ENCODE peak calls at places on chromosomes 11 and 22, in ten cellular contexts. S is uterus; B is AG04450; L is astrocyte; O is aorta; J is right lobe of liver; Z is neural progenitor cell; E is thoracic aorta; T is naive thymus-derived CD4-positive, alpha-beta T cell; Q is hepatocyte. C is an unnamed sample.
A peak's percentile ranks its signal among the peaks of the same experiment; 100 is the strongest.

GRCh38 chr11:133894956-133895549 is 49.7 kb upstream of the SPATA19 start:
- DNase-seq in S (no peak), B (no peak), L (peak; percentile 12), O (no peak), J (no peak), Z (peak; percentile 58), E (no peak), T (no peak), Q (no peak), C (peak; percentile 12)

GRCh38 chr11:57434640-57435546 is 8.0 kb upstream of the SLC43A3 start:
- DNase-seq in S (no peak), B (peak; percentile 86), L (peak; percentile 90), O (no peak), J (no peak), Z (no peak), E (no peak), T (no peak), Q (peak; percentile 79), C (peak; percentile 96)

GRCh38 chr11:108596701-108597100 is 3.1 kb upstream of the EXPH5 start:
- DNase-seq in S (no peak), B (no peak), L (no peak), O (no peak), J (no peak), Z (no peak), E (no peak), T (no peak), Q (no peak), C (no peak)

GRCh38 chr11:32259641-32260081 is 168.8 kb downstream of the RCN1 start:
- DNase-seq in S (no peak), B (peak; percentile 80), L (peak; percentile 81), O (peak; percentile 47), J (no peak), Z (no peak), E (no peak), T (no peak), Q (peak; percentile 80), C (peak; percentile 19)

GRCh38 chr11:17439316-17439782 is 37.3 kb downstream of the ABCC8 start:
- DNase-seq in S (no peak), B (no peak), L (no peak), O (no peak), J (no peak), Z (no peak), E (no peak), T (no peak), Q (peak; percentile 76), C (no peak)

GRCh38 chr11:121649798-121650197 is 197.0 kb upstream of the SORL1-AS1 start:
- DNase-seq in S (no peak), B (no peak), L (no peak), O (no peak), J (no peak), Z (no peak), E (no peak), T (no peak), Q (no peak), C (no peak)

GRCh38 chr11:86151188-86152005 is 82.5 kb upstream of the PICALM start:
- DNase-seq in S (peak; percentile 23), B (no peak), L (peak; percentile 65), O (peak; percentile 90), J (no peak), Z (peak; percentile 39), E (no peak), T (no peak), Q (peak; percentile 52), C (peak; percentile 49)

GRCh38 chr22:50671641-50672040 is 982 bp upstream of the SHANK3 start:
- DNase-seq in S (no peak), B (no peak), L (no peak), O (no peak), J (no peak), Z (no peak), E (no peak), T (no peak), Q (peak; percentile 3), C (no peak)

GRCh38 chr22:38843716-38844660 is at the start of gene NPTXR:
- DNase-seq in S (peak; percentile 61), B (no peak), L (no peak), O (peak; percentile 73), J (peak; percentile 52), Z (peak; percentile 89), E (no peak), T (peak; percentile 55), Q (peak; percentile 81), C (peak; percentile 82)

GRCh38 chr11:104093426-104094280 is 57.2 kb downstream of the DDI1 start:
- DNase-seq in S (no peak), B (no peak), L (no peak), O (no peak), J (no peak), Z (no peak), E (no peak), T (no peak), Q (no peak), C (peak; percentile 8)

GRCh38 chr22:41217553-41218157 is 12.5 kb downstream of the L3MBTL2 start:
- DNase-seq in S (peak; percentile 67), B (peak; percentile 66), L (peak; percentile 57), O (peak; percentile 80), J (no peak), Z (peak; percentile 75), E (no peak), T (peak; percentile 34), Q (peak; percentile 45), C (peak; percentile 91)

GRCh38 chr11:60970369-60970774 is 1.1 kb upstream of the CD6 start:
- DNase-seq in S (no peak), B (no peak), L (no peak), O (peak; percentile 66), J (peak; percentile 63), Z (peak; percentile 68), E (no peak), T (peak; percentile 82), Q (peak; percentile 63), C (peak; percentile 56)

GRCh38 chr22:26172389-26172990 is 3.2 kb downstream of the SEZ6L start:
- DNase-seq in S (no peak), B (no peak), L (no peak), O (no peak), J (peak; percentile 35), Z (peak; percentile 82), E (no peak), T (peak; percentile 25), Q (peak; percentile 74), C (peak; percentile 41)

GRCh38 chr22:19167106-19167869 is 11.2 kb downstream of the SLC25A1 start:
- DNase-seq in S (no peak), B (no peak), L (no peak), O (no peak), J (no peak), Z (peak; percentile 1), E (no peak), T (no peak), Q (no peak), C (no peak)

GRCh38 chr22:19166421-19166820 is 12.1 kb downstream of the SLC25A1 start:
- DNase-seq in S (no peak), B (no peak), L (no peak), O (no peak), J (no peak), Z (no peak), E (no peak), T (no peak), Q (no peak), C (no peak)

GRCh38 chr22:19168088-19168890 is 10.2 kb downstream of the SLC25A1 start:
- DNase-seq in S (no peak), B (no peak), L (no peak), O (no peak), J (no peak), Z (peak; percentile 2), E (no peak), T (no peak), Q (peak; percentile 39), C (no peak)

GRCh38 chr22:19169947-19170318 is 8.6 kb downstream of the SLC25A1 start:
- DNase-seq in S (no peak), B (no peak), L (no peak), O (no peak), J (no peak), Z (no peak), E (no peak), T (no peak), Q (no peak), C (no peak)

GRCh38 chr22:19169002-19169946 is 9.3 kb downstream of the SLC25A1 start:
- DNase-seq in S (no peak), B (no peak), L (no peak), O (no peak), J (no peak), Z (peak; percentile 94), E (no peak), T (no peak), Q (peak; percentile 38), C (peak; percentile 33)
- H3K4me3 ChIP-seq in S (peak overlapping the region; percentile 27), B (no peak overlapping the region), L (peak overlapping the region; percentile 38), O (no peak overlapping the region), J (peak overlapping the region; percentile 26), Z (peak overlapping the region; percentile 12), E (peak overlapping the region; percentile 64), T (no peak overlapping the region), Q (no peak overlapping the region), C (peak overlapping the region; percentile 49)

GRCh38 chr22:37331811-37332536 is 49.7 kb downstream of the CYTH4 start:
- DNase-seq in S (no peak), B (no peak), L (no peak), O (no peak), J (no peak), Z (no peak), E (no peak), T (no peak), Q (no peak), C (no peak)
- H3K27me3 ChIP-seq in S (peaks cover 6% of the 10 kb centered on the region), B (peaks cover 3% of the 10 kb centered on the region), L (peaks cover 10% of the 10 kb centered on the region), O (no peaks in the 10 kb centered on the region), J (no peaks in the 10 kb centered on the region), Z (peaks cover 32% of the 10 kb centered on the region), E (peaks cover 17% of the 10 kb centered on the region), T (peaks cover 18% of the 10 kb centered on the region), Q (peaks cover 42% of the 10 kb centered on the region), C (peaks cover 48% of the 10 kb centered on the region)

DNA sequence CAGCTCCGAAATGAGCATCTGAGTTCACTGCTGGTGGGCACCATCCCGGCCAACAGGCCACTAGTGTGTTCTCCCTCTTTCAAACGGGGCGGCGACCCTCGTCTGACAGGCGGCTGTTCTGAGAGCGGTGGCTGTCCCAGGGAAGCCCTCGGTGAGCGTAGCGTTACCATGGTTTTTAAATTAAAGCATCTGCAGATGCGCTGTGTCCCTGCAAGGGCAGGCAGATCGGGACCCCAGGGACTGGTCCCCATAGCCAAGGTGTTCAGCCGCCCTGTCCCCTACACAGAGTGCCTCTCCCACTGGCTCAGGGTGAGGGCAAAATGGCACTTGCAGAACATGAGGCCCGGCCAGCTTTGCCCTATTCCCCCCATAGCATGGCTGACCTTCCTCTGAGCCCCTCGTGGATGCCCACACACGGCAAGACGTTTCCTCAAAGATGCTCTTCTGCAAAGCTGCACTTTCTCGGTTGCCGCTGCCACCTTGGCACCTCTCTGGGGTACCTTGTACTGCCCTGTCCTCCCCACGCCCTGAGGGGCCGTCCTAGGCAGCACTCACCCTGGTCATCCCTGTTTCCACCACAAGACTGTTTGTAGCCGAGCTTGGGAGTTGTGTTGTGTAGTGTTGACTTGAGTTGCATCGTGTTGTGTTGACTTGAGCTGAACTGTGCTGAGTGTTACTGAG is 51.9 kb upstream of the KCNQ1OT1 start:
- DNase-seq in S (no peak), B (no peak), L (no peak), O (peak; percentile 24), J (peak; percentile 9), Z (no peak), E (no peak), T (no peak), Q (no peak), C (no peak)
- H3K9me3 ChIP-seq in S (no peaks in the 10 kb centered on the region), B (peaks cover 6% of the 10 kb centered on the region), L (peaks cover 2% of the 10 kb centered on the region), O (no peaks in the 10 kb centered on the region), J (no peaks in the 10 kb centered on the region), Z (no peaks in the 10 kb centered on the region), E (no peaks in the 10 kb centered on the region), T (no peaks in the 10 kb centered on the region), Q (no peaks in the 10 kb centered on the region), C (peaks cover 11% of the 10 kb centered on the region)

GRCh38 chr11:819943-820649 is 1.4 kb downstream of the PNPLA2 start:
- DNase-seq in S (peak; percentile 76), B (no peak), L (peak; percentile 51), O (peak; percentile 95), J (peak; percentile 96), Z (peak; percentile 82), E (peak; percentile 70), T (peak; percentile 92), Q (peak; percentile 93), C (peak; percentile 80)
- H3K4me3 ChIP-seq in S (peak overlapping the region; percentile 99), B (peak overlapping the region; percentile 78), L (peak overlapping the region; percentile 76), O (peak overlapping the region; percentile 98), J (peak overlapping the region; percentile 99), Z (peak overlapping the region; percentile 92), E (peak overlapping the region; percentile 98), T (peak overlapping the region; percentile 86), Q (peak overlapping the region; percentile 89), C (peak overlapping the region; percentile 94)

C was measured in adipocyte.